ENCODE peak calls at places on chromosomes 4 and X, in eight cellular contexts. Y is NCI-H2081, L is MCF 10A, H is GM04504, X is OCI-LY7, A is gastrocnemius medialis, M is NCI-H1105 treated with DMSO at 0.1 percent for 48 hours, I is mucosa of gallbladder. K is an unnamed sample.

GRCh38 chr4:85717366-85717765 is 242.4 kb downstream of the ARHGAP24 start:
- DNase-seq in Y (no peak), L (no peak), H (peak; percentile 55), X (peak; percentile 24), A (no peak), M (no peak), I (no peak), K (peak; percentile 95)

GRCh38 chr4:25090516-25090915 is 59.8 kb upstream of the LGI2 start:
- DNase-seq in Y (no peak), L (no peak), H (no peak), X (no peak), A (no peak), M (no peak), I (no peak), K (no peak)

GRCh38 chr4:127501103-127501502 is 131.7 kb upstream of the INTU start:
- DNase-seq in Y (no peak), L (peak; percentile 4), H (no peak), X (no peak), A (no peak), M (no peak), I (no peak), K (no peak)

GRCh38 chrX:38516196-38516595 is 45.1 kb upstream of the TSPAN7 start:
- DNase-seq in Y (no peak), L (no peak), H (no peak), X (no peak), A (no peak), M (no peak), I (no peak), K (no peak)

GRCh38 chr4:8311096-8312068 is 41.8 kb downstream of the HTRA3 start:
- DNase-seq in Y (no peak), L (no peak), H (no peak), X (no peak), A (peak; percentile 7), M (no peak), I (no peak), K (no peak)

GRCh38 chrX:149365061-149365460 is 140.0 kb downstream of the IDS start:
- DNase-seq in Y (no peak), L (peak; percentile 1), H (no peak), X (no peak), A (no peak), M (no peak), I (no peak), K (no peak)

GRCh38 chrX:40316502-40316901 is 218.7 kb upstream of the BCOR start:
- DNase-seq in Y (no peak), L (no peak), H (no peak), X (no peak), A (no peak), M (no peak), I (no peak), K (no peak)

GRCh38 chrX:13398073-13398823 is 78.4 kb upstream of the ATXN3L start:
- DNase-seq in Y (no peak), L (peak; percentile 98), H (peak; percentile 99), X (no peak), A (peak; percentile 46), M (no peak), I (peak; percentile 76), K (no peak)

GRCh38 chr4:7897811-7898210 is 41.9 kb downstream of the AFAP1 start:
- DNase-seq in Y (no peak), L (no peak), H (no peak), X (no peak), A (no peak), M (no peak), I (no peak), K (no peak)

GRCh38 chr4:6107886-6108285 is 89.7 kb upstream of the C4orf50 start:
- DNase-seq in Y (no peak), L (no peak), H (no peak), X (no peak), A (no peak), M (no peak), I (no peak), K (no peak)

GRCh38 chrX:56397636-56398035 is 165.5 kb downstream of the KLF8 start:
- DNase-seq in Y (no peak), L (no peak), H (no peak), X (no peak), A (no peak), M (no peak), I (no peak), K (no peak)

GRCh38 chrX:39955621-39956020 is 142.1 kb downstream of the BCOR start:
- DNase-seq in Y (no peak), L (no peak), H (no peak), X (peak; percentile 60), A (no peak), M (no peak), I (no peak), K (no peak)

GRCh38 chr4:137861682-137862081 is 329.4 kb upstream of the PCDH18 start:
- DNase-seq in Y (no peak), L (peak; percentile 22), H (peak; percentile 1), X (peak; percentile 11), A (no peak), M (peak; percentile 11), I (no peak), K (no peak)

GRCh38 chr4:64718091-64718490 is 308.8 kb upstream of the TECRL start:
- DNase-seq in Y (no peak), L (peak; percentile 55), H (no peak), X (no peak), A (no peak), M (no peak), I (no peak), K (peak; percentile 91)

GRCh38 chr4:111988514-111988913 is 156.7 kb upstream of the FAM241A start:
- DNase-seq in Y (peak; percentile 3), L (peak; percentile 27), H (no peak), X (no peak), A (no peak), M (no peak), I (no peak), K (no peak)

GRCh38 chr4:98113005-98113404 is 30.3 kb downstream of the STPG2 start:
- DNase-seq in Y (no peak), L (peak; percentile 38), H (peak; percentile 1), X (peak; percentile 4), A (no peak), M (no peak), I (no peak), K (peak; percentile 22)

GRCh38 chrX:155215443-155216178 is 649 bp upstream of the VBP1 start:
- DNase-seq in Y (no peak), L (no peak), H (no peak), X (no peak), A (no peak), M (no peak), I (no peak), K (no peak)

GRCh38 chrX:71998836-71999509 is 88.3 kb downstream of the NHSL2 start:
- DNase-seq in Y (peak; percentile 37), L (peak; percentile 55), H (no peak), X (peak; percentile 40), A (no peak), M (peak; percentile 27), I (peak; percentile 24), K (no peak)

GRCh38 chr4:78779280-78779679 is 3.1 kb downstream of the BMP2K start:
- DNase-seq in Y (no peak), L (peak; percentile 26), H (no peak), X (no peak), A (no peak), M (no peak), I (no peak), K (no peak)

GRCh38 chrX:123835661-123836371 is 24.0 kb upstream of the XIAP start:
- DNase-seq in Y (no peak), L (peak; percentile 80), H (peak; percentile 37), X (no peak), A (no peak), M (no peak), I (no peak), K (no peak)

GRCh38 chr4:105598044-105598443 is 45.6 kb downstream of the ARHGEF38 start:
- DNase-seq in Y (no peak), L (no peak), H (no peak), X (no peak), A (no peak), M (no peak), I (peak; percentile 57), K (no peak)

GRCh38 chr4:174475528-174475927 is 46.8 kb downstream of the HPGD start:
- DNase-seq in Y (no peak), L (no peak), H (no peak), X (no peak), A (no peak), M (no peak), I (no peak), K (no peak)

GRCh38 chr4:61193863-61194262 is 6.3 kb upstream of the ADGRL3 start:
- DNase-seq in Y (no peak), L (no peak), H (no peak), X (no peak), A (no peak), M (no peak), I (no peak), K (no peak)

GRCh38 chr4:44927361-44928061 is 201.2 kb upstream of the GNPDA2 start:
- DNase-seq in Y (peak; percentile 59), L (peak; percentile 66), H (no peak), X (peak; percentile 33), A (no peak), M (peak; percentile 54), I (no peak), K (no peak)

GRCh38 chr4:6461301-6462165 is 10.9 kb downstream of the PPP2R2C start:
- DNase-seq in Y (no peak), L (no peak), H (no peak), X (no peak), A (no peak), M (no peak), I (no peak), K (no peak)

GRCh38 chrX:12304261-12304660 is 166.0 kb downstream of the FRMPD4 start:
- DNase-seq in Y (no peak), L (peak; percentile 41), H (peak; percentile 39), X (peak; percentile 0), A (no peak), M (no peak), I (no peak), K (no peak)

GRCh38 chr4:183876268-183876934 is 28.7 kb upstream of the STOX2 start:
- DNase-seq in Y (peak; percentile 80), L (peak; percentile 84), H (no peak), X (no peak), A (peak; percentile 24), M (peak; percentile 87), I (peak; percentile 71), K (no peak)